ENCODE peak calls at places on chromosomes 7 and 10, in ten cellular contexts. V is GM12892, H is GM23338, Z is upper lobe of left lung, Y is breast epithelium, U is endothelial cell of umbilical vein, C is stomach, G is HepG2, R is sigmoid colon, K is suprapubic skin. T is an unnamed sample.
A peak's percentile ranks its signal among the peaks of the same experiment; 100 is the strongest.

GRCh38 chr10:72297281-72297967 is 23.7 kb downstream of the DDIT4 start:
- DNase-seq in V (no peak), H (peak; percentile 28), Z (peak; percentile 92), Y (peak; percentile 62), U (peak; percentile 85), C (peak; percentile 79), G (no peak), R (peak; percentile 93), K (peak; percentile 95), T (peak; percentile 97)

GRCh38 chr10:128623776-128624175 is 497.6 kb upstream of the MKI67 start:
- DNase-seq in V (no peak), H (no peak), Z (no peak), Y (no peak), U (no peak), C (no peak), G (no peak), R (no peak), K (no peak), T (peak; percentile 53)

GRCh38 chr7:127035203-127035849 is 217.4 kb downstream of the GRM8 start:
- DNase-seq in V (no peak), H (no peak), Z (no peak), Y (no peak), U (no peak), C (no peak), G (no peak), R (no peak), K (no peak), T (no peak)

GRCh38 chr7:74069086-74069541 is 14.5 kb upstream of the LIMK1 start:
- DNase-seq in V (no peak), H (no peak), Z (no peak), Y (no peak), U (no peak), C (no peak), G (no peak), R (no peak), K (no peak), T (no peak)

GRCh38 chr7:24573554-24574338 is 494 bp downstream of the PALS2 start:
- DNase-seq in V (peak; percentile 38), H (peak; percentile 81), Z (peak; percentile 26), Y (peak; percentile 51), U (peak; percentile 59), C (peak; percentile 42), G (peak; percentile 14), R (peak; percentile 68), K (peak; percentile 79), T (no peak)

GRCh38 chr7:80453699-80454340 is 58.0 kb downstream of the GNAT3 start:
- DNase-seq in V (no peak), H (peak; percentile 31), Z (no peak), Y (no peak), U (peak; percentile 59), C (no peak), G (peak; percentile 12), R (no peak), K (no peak), T (no peak)

GRCh38 chr7:132738254-132738653 is 162.0 kb upstream of the PLXNA4 start:
- DNase-seq in V (no peak), H (no peak), Z (no peak), Y (no peak), U (peak; percentile 51), C (no peak), G (no peak), R (no peak), K (no peak), T (no peak)

GRCh38 chr10:94677691-94678090 is 5.8 kb upstream of the CYP2C18 start:
- DNase-seq in V (no peak), H (peak; percentile 75), Z (no peak), Y (no peak), U (no peak), C (peak; percentile 48), G (peak; percentile 53), R (no peak), K (no peak), T (no peak)

GRCh38 chr7:50450691-50451051 is 521 bp upstream of the FIGNL1 start:
- DNase-seq in V (no peak), H (peak; percentile 56), Z (no peak), Y (no peak), U (no peak), C (no peak), G (no peak), R (no peak), K (no peak), T (no peak)

GRCh38 chr7:142440219-142441073 is 182.6 kb upstream of the PRSS58 start:
- DNase-seq in V (no peak), H (no peak), Z (no peak), Y (no peak), U (peak; percentile 35), C (no peak), G (peak; percentile 4), R (no peak), K (no peak), T (no peak)

GRCh38 chr7:100221767-100222444 is 2.2 kb downstream of the PVRIG start:
- DNase-seq in V (no peak), H (no peak), Z (no peak), Y (no peak), U (no peak), C (no peak), G (no peak), R (no peak), K (no peak), T (no peak)

GRCh38 chr10:61841338-61841875 is 60.1 kb upstream of the ARID5B start:
- DNase-seq in V (no peak), H (no peak), Z (no peak), Y (no peak), U (no peak), C (no peak), G (no peak), R (no peak), K (no peak), T (no peak)

GRCh38 chr10:87053121-87053520 is 33.0 kb downstream of the FAM25A start:
- DNase-seq in V (no peak), H (no peak), Z (no peak), Y (no peak), U (no peak), C (peak; percentile 45), G (no peak), R (no peak), K (no peak), T (no peak)
- TF ChIP-seq POLR2AphosphoS5 in V (no peak), H (no peak), Z (peak; percentile 54), Y (no peak), U (no peak), C (no peak), G (no peak), R (no peak), K (peak; percentile 17), T (no peak)

DNA sequence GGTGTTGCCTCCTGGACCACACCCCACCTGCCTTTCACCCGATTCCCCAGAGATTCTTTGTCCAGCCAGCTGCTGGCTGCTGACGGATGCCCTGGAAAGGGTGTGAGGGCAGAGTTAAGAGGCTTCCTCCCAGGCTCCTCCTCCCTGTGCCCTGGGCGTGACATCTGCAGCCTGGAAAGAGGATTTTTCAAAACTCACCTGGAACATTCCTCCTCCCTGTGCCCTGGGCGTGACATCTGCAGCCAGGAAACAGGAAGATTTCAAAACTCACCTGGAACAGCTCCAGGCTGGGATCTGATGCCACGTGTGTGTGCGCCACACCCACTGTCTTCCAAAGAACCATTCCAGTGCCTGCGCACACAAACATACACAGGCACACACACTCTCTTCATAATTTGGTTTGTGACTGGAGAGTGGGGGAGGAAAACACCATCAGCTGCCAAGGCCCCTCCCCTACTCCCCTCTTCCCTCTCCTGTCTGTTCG is 5.2 kb downstream of the MARVELD1 start:
- DNase-seq in V (no peak), H (peak; percentile 50), Z (peak; percentile 88), Y (peak; percentile 88), U (no peak), C (peak; percentile 85), G (peak; percentile 61), R (peak; percentile 83), K (peak; percentile 89), T (no peak)
- TF ChIP-seq POLR2AphosphoS5 in V (no peak), H (no peak), Z (peak; percentile 50), Y (peak; percentile 37), U (no peak), C (peak; percentile 37), G (no peak), R (no peak), K (peak; percentile 64), T (peak; percentile 81)

GRCh38 chr7:37031571-37032257 is 307.4 kb upstream of the AOAH start:
- DNase-seq in V (no peak), H (peak; percentile 64), Z (peak; percentile 89), Y (peak; percentile 60), U (peak; percentile 100), C (peak; percentile 66), G (peak; percentile 97), R (peak; percentile 91), K (peak; percentile 83), T (peak; percentile 94)
- TF ChIP-seq POLR2AphosphoS5 in V (no peak), H (no peak), Z (peak; percentile 75), Y (no peak), U (peak; percentile 92), C (peak; percentile 69), G (no peak), R (peak; percentile 38), K (peak; percentile 84), T (peak; percentile 92)

DNA sequence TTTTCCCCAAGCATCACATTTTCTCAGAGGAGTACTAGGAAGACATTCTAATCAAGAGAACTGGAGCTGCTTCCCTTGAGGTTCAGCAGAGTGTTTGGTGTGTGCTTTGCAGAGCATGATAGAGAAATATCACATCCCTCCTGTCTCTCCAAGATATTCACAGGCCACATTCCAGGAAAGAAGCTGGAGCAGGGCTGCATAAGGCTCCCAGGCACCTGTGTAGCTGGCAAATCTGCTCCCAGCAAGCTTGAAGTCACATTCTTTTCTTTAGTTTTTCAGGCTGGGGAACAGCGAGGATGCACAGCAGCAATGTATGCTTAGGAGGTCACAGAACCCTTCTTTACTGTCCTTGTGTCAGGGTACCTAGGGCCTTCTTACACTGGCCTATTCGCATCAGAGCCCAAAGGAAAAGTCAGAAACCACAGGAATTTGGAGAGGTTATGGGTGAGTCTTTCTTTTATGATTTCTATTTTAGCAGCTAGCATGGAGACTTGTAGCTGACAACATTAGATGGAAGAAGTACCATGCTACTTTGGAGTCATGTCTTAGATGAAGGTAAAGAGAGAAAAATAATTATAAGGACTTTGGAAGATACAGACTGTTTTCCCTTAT is 95.8 kb upstream of the HDAC9 start:
- DNase-seq in V (no peak), H (peak; percentile 47), Z (no peak), Y (no peak), U (no peak), C (no peak), G (no peak), R (no peak), K (no peak), T (no peak)
- TF ChIP-seq POLR2AphosphoS5 in V (no peak), H (no peak), Z (no peak), Y (no peak), U (no peak), C (no peak), G (no peak), R (no peak), K (no peak), T (no peak)

DNA sequence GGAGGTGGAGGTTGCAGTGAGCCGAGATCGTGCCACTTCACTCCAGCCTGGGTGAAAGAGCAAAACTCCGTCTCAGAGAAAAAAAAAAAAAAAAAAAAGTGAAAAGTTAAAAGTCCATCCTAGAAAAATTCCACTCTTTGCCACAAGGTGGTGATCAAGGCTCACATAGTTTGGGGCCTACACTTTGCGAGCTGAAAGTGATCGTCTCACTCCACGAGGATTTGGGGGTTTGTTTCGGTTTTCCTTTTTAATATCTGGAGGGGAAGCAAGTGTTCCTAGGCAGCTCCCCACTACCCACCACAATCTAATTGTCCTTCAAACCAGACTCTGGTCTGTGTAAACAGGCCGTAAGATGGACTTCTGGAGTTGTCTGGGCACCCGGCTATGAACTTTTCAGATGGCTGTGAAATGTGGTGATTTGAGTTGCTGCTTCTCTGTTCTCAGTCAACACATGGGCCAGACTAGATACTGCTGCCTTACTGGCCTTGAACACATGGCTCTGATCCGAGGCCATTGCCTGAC is 27.1 kb downstream of the PRLHR start:
- DNase-seq in V (peak; percentile 28), H (peak; percentile 81), Z (no peak), Y (no peak), U (peak; percentile 61), C (no peak), G (peak; percentile 59), R (no peak), K (no peak), T (peak; percentile 70)
- TF ChIP-seq POLR2AphosphoS5 in V (no peak), H (no peak), Z (no peak), Y (no peak), U (no peak), C (no peak), G (no peak), R (no peak), K (no peak), T (no peak)

T was measured in esophagus muscularis mucosa.